ENCODE peak calls at places on chromosomes 1 and 21, in seven cellular contexts. One of them, this sample, is unnamed.

GRCh38 chr1:13546791-13547190 is 33.0 kb upstream of the LRRC38 start:
- DNase-seq in NCI-H1092 treated with DMSO at 0.1 percent for 48 hours: no peak
- DNase-seq in iPS DF 19.7: no peak
- DNase-seq in stimulated activated CD4-positive, alpha-beta T cell treated with anti-CD3 and anti-CD28 coated beads, Interleukin-2, amount 100 ng/mL, for 48 hours: no peak
- DNase-seq in upper lobe of left lung: no peak
- DNase-seq in left cardiac atrium: no peak
- DNase-seq in stimulated activated CD8-positive, alpha-beta memory T cell treated with anti-CD3 and anti-CD28 coated beads, Interleukin-15, amount 100 ng/mL, for 4 hours: no peak
- DNase-seq in this sample: no peak

GRCh38 chr1:160097196-160097910 is 1.1 kb downstream of the IGSF8 start:
- DNase-seq in iPS DF 19.7: no peak
- DNase-seq in left cardiac atrium: no peak
- DNase-seq in stimulated activated CD8-positive, alpha-beta memory T cell treated with anti-CD3 and anti-CD28 coated beads, Interleukin-15, amount 100 ng/mL, for 4 hours: no peak
- DNase-seq in upper lobe of left lung: no peak
- DNase-seq in NCI-H1092 treated with DMSO at 0.1 percent for 48 hours: no peak
- DNase-seq in stimulated activated CD4-positive, alpha-beta T cell treated with anti-CD3 and anti-CD28 coated beads, Interleukin-2, amount 100 ng/mL, for 48 hours: no peak
- DNase-seq in this sample: no peak

GRCh38 chr21:37455504-37455911 is 88.9 kb downstream of the DYRK1A start:
- DNase-seq in upper lobe of left lung: no peak
- DNase-seq in stimulated activated CD8-positive, alpha-beta memory T cell treated with anti-CD3 and anti-CD28 coated beads, Interleukin-15, amount 100 ng/mL, for 4 hours: no peak
- DNase-seq in left cardiac atrium: no peak
- DNase-seq in iPS DF 19.7: no peak
- DNase-seq in NCI-H1092 treated with DMSO at 0.1 percent for 48 hours: no peak
- DNase-seq in stimulated activated CD4-positive, alpha-beta T cell treated with anti-CD3 and anti-CD28 coated beads, Interleukin-2, amount 100 ng/mL, for 48 hours: no peak
- DNase-seq in this sample: no peak

GRCh38 chr21:44552681-44553080 is 1.4 kb upstream of the KRTAP10-2 start:
- DNase-seq in stimulated activated CD8-positive, alpha-beta memory T cell treated with anti-CD3 and anti-CD28 coated beads, Interleukin-15, amount 100 ng/mL, for 4 hours: no peak
- DNase-seq in iPS DF 19.7: no peak
- DNase-seq in stimulated activated CD4-positive, alpha-beta T cell treated with anti-CD3 and anti-CD28 coated beads, Interleukin-2, amount 100 ng/mL, for 48 hours: no peak
- DNase-seq in upper lobe of left lung: no peak
- DNase-seq in NCI-H1092 treated with DMSO at 0.1 percent for 48 hours: no peak
- DNase-seq in left cardiac atrium: no peak
- DNase-seq in this sample: no peak

GRCh38 chr1:40059292-40059959 is 18.9 kb downstream of the CAP1 start:
- DNase-seq in left cardiac atrium: no peak
- DNase-seq in upper lobe of left lung: no peak
- DNase-seq in iPS DF 19.7: peak
- DNase-seq in NCI-H1092 treated with DMSO at 0.1 percent for 48 hours: no peak
- DNase-seq in stimulated activated CD4-positive, alpha-beta T cell treated with anti-CD3 and anti-CD28 coated beads, Interleukin-2, amount 100 ng/mL, for 48 hours: no peak
- DNase-seq in stimulated activated CD8-positive, alpha-beta memory T cell treated with anti-CD3 and anti-CD28 coated beads, Interleukin-15, amount 100 ng/mL, for 4 hours: no peak
- DNase-seq in this sample: no peak

GRCh38 chr1:32890516-32891240 is 4.4 kb downstream of the HPCA start:
- DNase-seq in iPS DF 19.7: no peak
- DNase-seq in upper lobe of left lung: no peak
- DNase-seq in NCI-H1092 treated with DMSO at 0.1 percent for 48 hours: no peak
- DNase-seq in stimulated activated CD4-positive, alpha-beta T cell treated with anti-CD3 and anti-CD28 coated beads, Interleukin-2, amount 100 ng/mL, for 48 hours: no peak
- DNase-seq in left cardiac atrium: no peak
- DNase-seq in stimulated activated CD8-positive, alpha-beta memory T cell treated with anti-CD3 and anti-CD28 coated beads, Interleukin-15, amount 100 ng/mL, for 4 hours: no peak
- DNase-seq in this sample: no peak

GRCh38 chr1:226946841-226947240 is 6.7 kb downstream of the COQ8A start:
- DNase-seq in stimulated activated CD8-positive, alpha-beta memory T cell treated with anti-CD3 and anti-CD28 coated beads, Interleukin-15, amount 100 ng/mL, for 4 hours: no peak
- DNase-seq in left cardiac atrium: no peak
- DNase-seq in upper lobe of left lung: no peak
- DNase-seq in NCI-H1092 treated with DMSO at 0.1 percent for 48 hours: peak
- DNase-seq in iPS DF 19.7: no peak
- DNase-seq in stimulated activated CD4-positive, alpha-beta T cell treated with anti-CD3 and anti-CD28 coated beads, Interleukin-2, amount 100 ng/mL, for 48 hours: no peak
- DNase-seq in this sample: no peak

GRCh38 chr1:5770981-5771765 is 221.1 kb downstream of the NPHP4 start:
- DNase-seq in stimulated activated CD8-positive, alpha-beta memory T cell treated with anti-CD3 and anti-CD28 coated beads, Interleukin-15, amount 100 ng/mL, for 4 hours: no peak
- DNase-seq in upper lobe of left lung: no peak
- DNase-seq in left cardiac atrium: peak
- DNase-seq in stimulated activated CD4-positive, alpha-beta T cell treated with anti-CD3 and anti-CD28 coated beads, Interleukin-2, amount 100 ng/mL, for 48 hours: no peak
- DNase-seq in NCI-H1092 treated with DMSO at 0.1 percent for 48 hours: no peak
- DNase-seq in iPS DF 19.7: no peak
- DNase-seq in this sample: no peak

This sample was measured in CD8-positive, alpha-beta T cell.